ENCODE peak calls at places on chromosomes 2 and 18, in seven cellular contexts. H, G, P, A, E, R and O are unnamed samples.

GRCh38 chr18:24027156-24027555 is 12.6 kb downstream of the TTC39C start:
- DNase-seq in H (peak), G (no peak), P (peak), A (peak), E (no peak), R (peak), O (peak)

GRCh38 chr2:31090188-31090587 is 48.1 kb downstream of the GALNT14 start:
- DNase-seq in H (no peak), G (no peak), P (no peak), A (no peak), E (no peak), R (no peak), O (no peak)

GRCh38 chr2:36618381-36618780 is 20.4 kb upstream of the FEZ2 start:
- DNase-seq in H (no peak), G (no peak), P (peak), A (peak), E (no peak), R (no peak), O (peak)

GRCh38 chr18:13610517-13610916 is 115.8 kb downstream of the FAM210A start:
- DNase-seq in H (no peak), G (no peak), P (no peak), A (no peak), E (no peak), R (no peak), O (no peak)

GRCh38 chr2:105388971-105389381 is 9.9 kb downstream of the FHL2 start:
- DNase-seq in H (no peak), G (peak), P (peak), A (peak), E (no peak), R (no peak), O (no peak)

GRCh38 chr2:242075163-242075562 is 205.6 kb downstream of the RTP5 start:
- DNase-seq in H (no peak), G (no peak), P (peak), A (no peak), E (no peak), R (no peak), O (no peak)

GRCh38 chr2:187383043-187383800 is 64.8 kb downstream of the CALCRL start:
- DNase-seq in H (no peak), G (no peak), P (no peak), A (no peak), E (no peak), R (no peak), O (no peak)

GRCh38 chr18:72458256-72458655 is 85.9 kb downstream of the CBLN2 start:
- DNase-seq in H (no peak), G (no peak), P (no peak), A (no peak), E (no peak), R (no peak), O (no peak)

GRCh38 chr2:64807417-64807816 is 153.7 kb upstream of the SERTAD2 start:
- DNase-seq in H (no peak), G (no peak), P (peak), A (peak), E (no peak), R (no peak), O (peak)

GRCh38 chr2:231683292-231683898 is 24.9 kb upstream of the PTMA start:
- DNase-seq in H (no peak), G (no peak), P (no peak), A (peak), E (no peak), R (no peak), O (no peak)

GRCh38 chr18:43078485-43079092 is 36.9 kb downstream of the RIT2 start:
- DNase-seq in H (no peak), G (no peak), P (no peak), A (no peak), E (no peak), R (no peak), O (no peak)

GRCh38 chr2:202510911-202511310 is 123.9 kb upstream of the FAM117B start:
- DNase-seq in H (no peak), G (no peak), P (no peak), A (no peak), E (no peak), R (no peak), O (no peak)

GRCh38 chr18:9454061-9454703 is 21.1 kb upstream of the RALBP1 start:
- DNase-seq in H (no peak), G (no peak), P (no peak), A (no peak), E (no peak), R (no peak), O (peak)

GRCh38 chr2:55672630-55673029 is 21.0 kb downstream of the PNPT1 start:
- DNase-seq in H (no peak), G (no peak), P (no peak), A (peak), E (no peak), R (no peak), O (no peak)

GRCh38 chr2:19104503-19104902 is 253.9 kb downstream of the OSR1 start:
- DNase-seq in H (no peak), G (no peak), P (no peak), A (no peak), E (no peak), R (no peak), O (peak)

GRCh38 chr2:16161085-16161565 is 220.8 kb downstream of the MYCN start:
- DNase-seq in H (no peak), G (no peak), P (no peak), A (no peak), E (no peak), R (no peak), O (no peak)

GRCh38 chr2:31580321-31581117 is at the start of gene SRD5A2:
- DNase-seq in H (no peak), G (no peak), P (no peak), A (no peak), E (no peak), R (no peak), O (no peak)

GRCh38 chr2:218289639-218290315 is 2.5 kb downstream of the TMBIM1 start:
- DNase-seq in H (no peak), G (no peak), P (peak), A (peak), E (no peak), R (no peak), O (no peak)

GRCh38 chr2:165205865-165206264 is 2.0 kb upstream of the SCN3A start:
- DNase-seq in H (no peak), G (no peak), P (no peak), A (no peak), E (no peak), R (no peak), O (no peak)

GRCh38 chr2:165251361-165251760 is 12.1 kb downstream of the SCN2A start:
- DNase-seq in H (no peak), G (no peak), P (no peak), A (no peak), E (no peak), R (no peak), O (no peak)

GRCh38 chr18:31103423-31103822 is 1.2 kb upstream of the DSC2 start:
- DNase-seq in H (no peak), G (no peak), P (no peak), A (no peak), E (no peak), R (no peak), O (peak)

GRCh38 chr2:88019985-88020384 is 3.6 kb upstream of the RNU2-63P start:
- DNase-seq in H (no peak), G (no peak), P (no peak), A (no peak), E (no peak), R (no peak), O (no peak)

GRCh38 chr2:62010632-62011276 is 105.3 kb downstream of the COMMD1 start:
- DNase-seq in H (no peak), G (no peak), P (no peak), A (no peak), E (no peak), R (no peak), O (no peak)

GRCh38 chr2:14999114-14999661 is 366.7 kb downstream of the LRATD1 start:
- DNase-seq in H (no peak), G (no peak), P (no peak), A (no peak), E (no peak), R (no peak), O (no peak)

GRCh38 chr2:72136349-72136748 is 11.3 kb downstream of the CYP26B1 start:
- DNase-seq in H (no peak), G (peak), P (no peak), A (peak), E (no peak), R (no peak), O (no peak)

GRCh38 chr2:134648547-134648946 is 70.3 kb downstream of the TMEM163 start:
- DNase-seq in H (no peak), G (no peak), P (peak), A (no peak), E (no peak), R (no peak), O (no peak)

GRCh38 chr18:28149810-28150420 is 27.0 kb downstream of the CDH2 start:
- DNase-seq in H (no peak), G (no peak), P (no peak), A (no peak), E (no peak), R (no peak), O (no peak)

GRCh38 chr2:54520687-54521086 is 64.6 kb downstream of the SPTBN1 start:
- DNase-seq in H (no peak), G (no peak), P (peak), A (peak), E (no peak), R (no peak), O (no peak)

GRCh38 chr18:36441872-36442271 is 144.4 kb downstream of the FHOD3 start:
- DNase-seq in H (no peak), G (no peak), P (peak), A (no peak), E (no peak), R (no peak), O (no peak)

GRCh38 chr2:122886479-122887130 is 1131.2 kb downstream of the TSN start:
- DNase-seq in H (no peak), G (no peak), P (no peak), A (no peak), E (no peak), R (no peak), O (no peak)

GRCh38 chr2:218030409-218031195 is 27.8 kb upstream of the TNS1 start:
- DNase-seq in H (no peak), G (no peak), P (no peak), A (no peak), E (no peak), R (no peak), O (no peak)

GRCh38 chr2:186486651-186487647 is 889 bp downstream of the ZC3H15 start:
- DNase-seq in H (no peak), G (no peak), P (no peak), A (no peak), E (no peak), R (no peak), O (no peak)

GRCh38 chr18:9750112-9750511 is 42.0 kb downstream of the RAB31 start:
- DNase-seq in H (no peak), G (no peak), P (no peak), A (no peak), E (no peak), R (no peak), O (no peak)

GRCh38 chr2:236665130-236665529 is 95.5 kb downstream of the ACKR3 start:
- DNase-seq in H (no peak), G (peak), P (no peak), A (no peak), E (no peak), R (no peak), O (no peak)

GRCh38 chr18:48917579-48918101 is 33.1 kb downstream of the SMAD7 start:
- DNase-seq in H (no peak), G (no peak), P (no peak), A (peak), E (no peak), R (peak), O (no peak)

GRCh38 chr2:64913357-64913869 is 75.8 kb upstream of the SLC1A4 start:
- DNase-seq in H (no peak), G (no peak), P (no peak), A (no peak), E (no peak), R (no peak), O (no peak)

GRCh38 chr2:240219208-240219890 is 78.9 kb upstream of the OTOS start:
- DNase-seq in H (no peak), G (no peak), P (no peak), A (peak), E (no peak), R (no peak), O (no peak)

GRCh38 chr2:74302865-74303264 is 40.4 kb downstream of the SLC4A5 start:
- DNase-seq in H (no peak), G (no peak), P (no peak), A (no peak), E (no peak), R (no peak), O (no peak)
- H3K27ac ChIP-seq in H (no peak), G (no peak), P (no peak), A (no peak), E (no peak), R (no peak), O (no peak)

GRCh38 chr2:8204691-8205090 is 477.2 kb upstream of the ID2 start:
- DNase-seq in H (no peak), G (no peak), P (no peak), A (no peak), E (no peak), R (no peak), O (no peak)
- H3K27ac ChIP-seq in H (no peak), G (no peak), P (no peak), A (no peak), E (no peak), R (no peak), O (no peak)

DNA sequence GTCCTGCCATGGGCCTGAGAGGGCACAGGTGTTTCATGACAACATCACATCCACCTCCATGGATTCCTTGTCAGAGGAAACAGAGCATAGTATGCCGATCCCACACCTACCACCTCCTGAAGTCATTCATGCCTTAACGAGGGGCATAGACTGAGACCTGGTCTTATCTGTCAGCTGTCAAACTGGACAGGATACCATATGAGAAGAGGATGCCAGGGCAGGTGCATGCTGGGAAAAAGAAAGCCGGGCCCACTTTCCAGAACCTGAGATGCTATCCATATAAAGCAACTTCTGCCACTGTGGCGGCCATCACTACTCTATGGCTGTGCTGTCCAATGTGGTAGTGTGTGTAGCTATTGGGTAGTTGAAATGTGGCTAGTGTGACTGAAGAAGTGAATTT is 116.0 kb upstream of the SIX2 start:
- DNase-seq in H (no peak), G (no peak), P (no peak), A (no peak), E (no peak), R (no peak), O (no peak)
- H3K27ac ChIP-seq in H (no peak), G (no peak), P (no peak), A (no peak), E (no peak), R (no peak), O (no peak)

GRCh38 chr2:9844036-9844483 is 786 bp downstream of the TAF1B start:
- DNase-seq in H (no peak), G (no peak), P (no peak), A (no peak), E (no peak), R (no peak), O (no peak)
- H3K27ac ChIP-seq in H (peak), G (peak), P (peak), A (peak), E (peak), R (peak), O (peak)

GRCh38 chr2:42636956-42637355 is 68.5 kb downstream of the MTA3 start:
- DNase-seq in H (no peak), G (no peak), P (no peak), A (no peak), E (no peak), R (no peak), O (no peak)

GRCh38 chr2:42638080-42638784 is 69.8 kb downstream of the MTA3 start:
- DNase-seq in H (no peak), G (no peak), P (no peak), A (no peak), E (no peak), R (no peak), O (no peak)

GRCh38 chr2:42640261-42640660 is 71.8 kb downstream of the MTA3 start:
- DNase-seq in H (no peak), G (no peak), P (no peak), A (no peak), E (no peak), R (no peak), O (no peak)

DNA sequence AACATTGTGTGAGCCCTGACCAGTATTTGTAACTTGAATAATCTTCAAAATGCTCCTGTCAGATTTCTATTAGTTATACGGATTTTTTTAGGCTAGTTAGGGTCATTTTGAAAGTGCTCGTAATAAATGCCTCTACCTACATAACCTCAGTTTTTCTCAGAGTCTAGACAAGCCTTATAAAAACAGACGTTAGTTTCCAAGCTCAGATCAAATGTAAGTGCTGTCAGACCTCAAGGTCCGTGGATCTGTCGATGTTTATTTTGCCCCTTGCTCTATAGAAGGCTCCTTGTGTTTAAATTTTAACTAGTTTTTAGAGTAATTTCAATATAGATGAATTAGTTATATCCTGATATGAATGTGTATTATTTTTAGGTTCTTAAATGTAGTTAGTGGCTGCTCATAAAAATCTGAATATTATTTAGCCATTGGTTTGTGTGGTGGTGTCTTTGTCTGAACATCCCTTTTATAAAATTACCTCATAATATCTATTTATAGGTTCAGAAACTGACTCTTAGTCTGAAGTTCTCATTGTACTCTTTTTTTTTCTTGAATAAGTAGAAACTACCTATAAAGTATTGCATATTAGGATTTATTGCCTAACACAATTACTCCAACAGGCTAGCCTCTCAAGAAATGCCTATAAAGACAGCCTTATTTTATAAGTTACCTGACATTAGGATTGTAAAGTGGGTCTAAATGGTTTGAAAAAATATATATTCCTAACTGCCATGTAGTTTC is 71.1 kb downstream of the MTA3 start:
- DNase-seq in H (no peak), G (no peak), P (no peak), A (peak), E (no peak), R (no peak), O (no peak)
- H3K27ac ChIP-seq in H (peak), G (no peak), P (no peak), A (peak), E (no peak), R (no peak), O (no peak)

DNA sequence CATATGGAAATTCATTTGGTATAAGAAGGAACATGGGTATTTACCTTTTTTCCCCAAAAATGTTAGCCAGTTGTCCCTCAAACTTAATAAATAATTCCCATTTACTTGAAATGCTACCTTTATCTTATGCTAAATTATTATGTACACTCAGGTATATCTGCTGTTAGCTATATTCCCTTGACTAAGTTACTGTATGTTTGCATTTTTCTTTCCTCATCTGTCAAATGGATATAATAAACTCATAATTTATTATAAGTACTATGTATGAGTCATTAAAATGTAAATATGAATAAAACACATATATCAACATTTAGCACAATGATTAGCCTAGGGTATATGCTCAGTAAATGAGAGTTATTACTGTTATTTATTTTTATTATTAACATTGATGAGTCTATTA is 117.4 kb downstream of the PMS1 start:
- DNase-seq in H (no peak), G (no peak), P (no peak), A (no peak), E (no peak), R (no peak), O (no peak)
- H3K27ac ChIP-seq in H (no peak), G (no peak), P (no peak), A (no peak), E (no peak), R (no peak), O (no peak)

GRCh38 chr2:160288324-160288723 is 88.3 kb upstream of the ITGB6 start:
- DNase-seq in H (no peak), G (no peak), P (no peak), A (no peak), E (no peak), R (no peak), O (no peak)
- H3K27ac ChIP-seq in H (no peak), G (no peak), P (peak), A (peak), E (peak), R (no peak), O (peak)

GRCh38 chr18:2958819-2959298 is 54.1 kb downstream of the LPIN2 start:
- DNase-seq in H (no peak), G (no peak), P (peak), A (no peak), E (no peak), R (no peak), O (no peak)

GRCh38 chr18:2963048-2963447 is 49.9 kb downstream of the LPIN2 start:
- DNase-seq in H (no peak), G (no peak), P (no peak), A (no peak), E (no peak), R (no peak), O (no peak)

GRCh38 chr18:2959341-2959740 is 53.6 kb downstream of the LPIN2 start:
- DNase-seq in H (no peak), G (no peak), P (no peak), A (no peak), E (no peak), R (no peak), O (no peak)

GRCh38 chr18:2961828-2962227 is 51.1 kb downstream of the LPIN2 start:
- DNase-seq in H (no peak), G (no peak), P (peak), A (no peak), E (no peak), R (no peak), O (no peak)

GRCh38 chr18:2960983-2961696 is 51.8 kb downstream of the LPIN2 start:
- DNase-seq in H (no peak), G (no peak), P (no peak), A (no peak), E (no peak), R (no peak), O (no peak)
- H3K27ac ChIP-seq in H (peak), G (peak), P (peak), A (peak), E (peak), R (peak), O (no peak)

GRCh38 chr2:73730810-73731209 is 6.3 kb downstream of the TPRKB start:
- DNase-seq in H (no peak), G (no peak), P (no peak), A (no peak), E (no peak), R (no peak), O (no peak)

GRCh38 chr2:73739101-73739500 is 2.0 kb upstream of the TPRKB start:
- DNase-seq in H (no peak), G (no peak), P (no peak), A (no peak), E (no peak), R (no peak), O (peak)

GRCh38 chr2:73736855-73737779 is at the start of gene TPRKB:
- DNase-seq in H (peak), G (peak), P (peak), A (peak), E (peak), R (peak), O (peak)

GRCh38 chr2:73740767-73741166 is 3.6 kb upstream of the TPRKB start:
- DNase-seq in H (no peak), G (no peak), P (no peak), A (no peak), E (no peak), R (no peak), O (no peak)

GRCh38 chr2:73736378-73736777 is 767 bp downstream of the TPRKB start:
- DNase-seq in H (no peak), G (no peak), P (no peak), A (no peak), E (no peak), R (no peak), O (no peak)
- H3K27ac ChIP-seq in H (peak), G (peak), P (no peak), A (peak), E (no peak), R (peak), O (peak)